ENCODE peak calls at places on chromosomes 11 and 22, in five cellular contexts. One of them, this sample, is unnamed.

GRCh38 chr11:10597877-10598341 is 29.4 kb upstream of the LYVE1 start:
- DNase-seq in HepG2: no peak
- DNase-seq in H1: no peak
- DNase-seq in A549: no peak
- DNase-seq in K562: no peak
- DNase-seq in this sample: no peak

GRCh38 chr11:19392321-19392720 is 151.6 kb upstream of the E2F8 start:
- DNase-seq in A549: no peak
- DNase-seq in HepG2: no peak
- DNase-seq in K562: no peak
- DNase-seq in H1: no peak
- DNase-seq in this sample: no peak

GRCh38 chr11:765025-765801 is 12.1 kb downstream of the GATD1 start:
- DNase-seq in HepG2: peak
- DNase-seq in A549: peak
- DNase-seq in K562: peak
- DNase-seq in H1: peak
- DNase-seq in this sample: peak

GRCh38 chr11:43943931-43944751 is 1.7 kb downstream of the C11orf96 start:
- DNase-seq in HepG2: no peak
- DNase-seq in K562: no peak
- DNase-seq in H1: peak
- DNase-seq in A549: peak
- DNase-seq in this sample: peak

GRCh38 chr11:48109046-48109666 is 107.5 kb upstream of the OR4B1 start:
- DNase-seq in H1: peak
- DNase-seq in HepG2: peak
- DNase-seq in A549: peak
- DNase-seq in K562: peak
- DNase-seq in this sample: peak

GRCh38 chr22:47168900-47169800 is 406.7 kb downstream of the TBC1D22A start:
- DNase-seq in H1: peak
- DNase-seq in K562: no peak
- DNase-seq in HepG2: peak
- DNase-seq in A549: peak
- DNase-seq in this sample: peak

GRCh38 chr11:15208570-15209222 is 94.0 kb downstream of the INSC start:
- DNase-seq in K562: peak
- DNase-seq in A549: peak
- DNase-seq in HepG2: peak
- DNase-seq in H1: peak
- DNase-seq in this sample: peak

GRCh38 chr11:119827113-119827512 is 98.1 kb upstream of the NECTIN1 start:
- DNase-seq in K562: no peak
- DNase-seq in A549: no peak
- DNase-seq in HepG2: no peak
- DNase-seq in H1: no peak
- DNase-seq in this sample: no peak

GRCh38 chr11:87425943-87426342 is 388.2 kb downstream of the TMEM135 start:
- DNase-seq in K562: no peak
- DNase-seq in A549: no peak
- DNase-seq in H1: no peak
- DNase-seq in HepG2: no peak
- DNase-seq in this sample: no peak

GRCh38 chr11:93738647-93739081 is 2.6 kb downstream of the TAF1D start:
- DNase-seq in H1: no peak
- DNase-seq in K562: no peak
- DNase-seq in HepG2: no peak
- DNase-seq in A549: no peak
- DNase-seq in this sample: peak
- TF ChIP-seq JUN in H1: no peak
- TF ChIP-seq JUN in K562: no peak
- TF ChIP-seq JUN in HepG2: no peak
- TF ChIP-seq JUN in A549: no peak
- TF ChIP-seq JUN in this sample: no peak

GRCh38 chr11:65051389-65051858 is 6.9 kb downstream of the NAALADL1 start:
- DNase-seq in A549: no peak
- DNase-seq in HepG2: no peak
- DNase-seq in K562: no peak
- DNase-seq in H1: no peak
- DNase-seq in this sample: no peak
- TF ChIP-seq POLR2A in A549: no peak
- TF ChIP-seq POLR2A in HepG2: no peak
- TF ChIP-seq POLR2A in K562: peak
- TF ChIP-seq POLR2A in H1: no peak
- TF ChIP-seq POLR2A in this sample: no peak

DNA sequence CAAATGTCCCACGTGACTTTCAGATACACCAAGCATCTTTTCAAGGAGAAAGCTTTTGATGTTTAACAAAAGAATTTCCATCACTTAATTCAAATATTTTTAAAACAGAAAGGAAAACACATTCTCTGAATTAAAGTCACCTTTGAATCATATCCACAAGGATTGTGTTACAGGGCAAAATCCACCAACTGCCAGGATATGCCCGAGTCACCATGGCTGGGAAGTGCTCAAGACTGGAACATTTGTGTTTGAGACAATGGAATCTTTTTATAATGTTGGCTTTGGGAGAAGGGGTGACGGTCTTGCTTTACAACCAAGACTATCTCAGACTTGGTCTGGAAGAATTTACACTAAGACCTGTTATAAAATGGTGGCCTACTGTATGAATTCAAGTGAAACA is 40.8 kb downstream of the BID start:
- DNase-seq in HepG2: no peak
- DNase-seq in K562: no peak
- DNase-seq in H1: no peak
- DNase-seq in A549: no peak
- DNase-seq in this sample: peak
- H3K27ac ChIP-seq in HepG2: no peak
- H3K27ac ChIP-seq in K562: no peak
- H3K27ac ChIP-seq in H1: no peak
- H3K27ac ChIP-seq in A549: no peak
- H3K27ac ChIP-seq in this sample: peak

DNA sequence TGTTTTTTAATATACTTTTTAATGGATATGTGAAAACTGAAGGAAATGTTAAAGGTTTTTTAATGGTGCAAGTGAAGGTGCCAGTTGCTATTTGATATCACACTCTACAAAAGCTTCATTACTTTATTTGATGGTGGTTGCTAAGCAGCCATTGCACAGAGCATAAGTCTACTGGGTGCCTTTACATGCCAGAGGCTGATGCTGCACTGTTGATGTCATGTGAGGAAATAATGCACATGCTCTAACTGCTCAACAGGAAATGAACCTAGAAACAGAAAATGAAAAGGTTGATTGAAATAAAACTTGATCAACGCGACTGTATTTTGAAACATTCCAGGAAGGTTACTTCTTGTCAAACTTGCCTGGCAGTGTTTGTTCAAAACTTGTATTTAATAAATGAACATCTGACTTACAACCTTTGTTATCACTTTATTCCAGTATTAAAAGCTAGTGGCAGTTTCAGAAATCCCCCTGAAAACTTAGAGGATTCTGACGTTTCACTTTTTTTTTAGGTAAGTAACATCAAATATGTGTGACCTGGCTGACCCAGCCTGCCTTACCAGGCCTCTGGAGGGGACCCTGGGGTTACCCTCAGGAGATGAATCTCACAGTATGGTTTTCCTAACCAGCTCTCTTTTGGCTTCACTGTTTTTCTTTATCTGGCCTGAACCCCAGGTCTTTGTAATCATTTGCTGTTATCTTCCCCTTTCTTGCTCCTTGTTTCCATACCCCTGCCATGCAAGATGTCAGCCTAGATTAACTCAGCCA is 2.4 kb upstream of the ATP5MG start:
- DNase-seq in A549: no peak
- DNase-seq in H1: no peak
- DNase-seq in K562: no peak
- DNase-seq in HepG2: no peak
- DNase-seq in this sample: no peak
- TF ChIP-seq JUN in A549: no peak
- TF ChIP-seq JUN in H1: no peak
- TF ChIP-seq JUN in K562: no peak
- TF ChIP-seq JUN in HepG2: no peak
- TF ChIP-seq JUN in this sample: no peak